ENCODE peak calls at places on chromosomes 5 and 9, in seven cellular contexts. Y is H9, G is cardiac fibroblast, U is cardiac muscle cell, P is epithelial cell of esophagus, A is psoas muscle, Q is kidney epithelial cell. W is an unnamed sample.

GRCh38 chr9:132181796-132182521 is 20.1 kb downstream of the NTNG2 start:
- DNase-seq in Y (no peak), G (peak), U (peak), P (no peak), A (no peak), Q (no peak), W (no peak)

GRCh38 chr9:137358126-137358525 is 56.1 kb upstream of the NRARP start:
- DNase-seq in Y (no peak), G (no peak), U (no peak), P (no peak), A (no peak), Q (no peak), W (no peak)

GRCh38 chr9:33858346-33858869 is 41.4 kb downstream of the UBE2R2 start:
- DNase-seq in Y (no peak), G (no peak), U (no peak), P (no peak), A (no peak), Q (no peak), W (no peak)

GRCh38 chr9:86176468-86176867 is 77.1 kb upstream of the GOLM1 start:
- DNase-seq in Y (no peak), G (peak), U (peak), P (peak), A (no peak), Q (no peak), W (no peak)

GRCh38 chr5:143714629-143715028 is 97.3 kb upstream of the HMHB1 start:
- DNase-seq in Y (no peak), G (no peak), U (no peak), P (peak), A (no peak), Q (no peak), W (peak)

GRCh38 chr5:179614745-179615144 is 8.7 kb downstream of the HNRNPH1 start:
- DNase-seq in Y (no peak), G (no peak), U (no peak), P (no peak), A (no peak), Q (no peak), W (no peak)

GRCh38 chr5:132002701-132003100 is 8.8 kb downstream of the ACSL6 start:
- DNase-seq in Y (no peak), G (no peak), U (no peak), P (no peak), A (no peak), Q (no peak), W (no peak)

GRCh38 chr5:72467987-72468386 is 39.2 kb downstream of the ZNF366 start:
- DNase-seq in Y (no peak), G (peak), U (peak), P (peak), A (no peak), Q (no peak), W (no peak)

GRCh38 chr5:115490601-115491000 is 54.0 kb downstream of the FEM1C start:
- DNase-seq in Y (no peak), G (no peak), U (no peak), P (no peak), A (no peak), Q (no peak), W (no peak)

GRCh38 chr5:169700611-169701010 is 63.5 kb downstream of the DOCK2 start:
- DNase-seq in Y (no peak), G (no peak), U (no peak), P (no peak), A (no peak), Q (no peak), W (no peak)

GRCh38 chr5:41770799-41771198 is 99.4 kb downstream of the OXCT1 start:
- DNase-seq in Y (no peak), G (no peak), U (no peak), P (no peak), A (no peak), Q (no peak), W (peak)

GRCh38 chr5:141172381-141173204 is at the start of gene PCDHB7:
- DNase-seq in Y (no peak), G (peak), U (peak), P (peak), A (no peak), Q (no peak), W (no peak)
- TF ChIP-seq CTCF in Y (peak), G (peak), U (peak), P (peak), A (peak), Q (peak), W (no peak)

GRCh38 chr9:120344230-120344629 is 235.7 kb downstream of the CDK5RAP2 start:
- DNase-seq in Y (no peak), G (peak), U (peak), P (peak), A (no peak), Q (peak), W (no peak)

GRCh38 chr9:120348951-120349429 is 231.0 kb downstream of the CDK5RAP2 start:
- DNase-seq in Y (peak), G (peak), U (peak), P (peak), A (peak), Q (no peak), W (peak)

GRCh38 chr9:120345379-120345778 is 234.6 kb downstream of the CDK5RAP2 start:
- DNase-seq in Y (no peak), G (no peak), U (no peak), P (no peak), A (no peak), Q (no peak), W (no peak)

GRCh38 chr9:120338340-120338739 is 241.6 kb downstream of the CDK5RAP2 start:
- DNase-seq in Y (no peak), G (no peak), U (no peak), P (no peak), A (no peak), Q (no peak), W (no peak)

DNA sequence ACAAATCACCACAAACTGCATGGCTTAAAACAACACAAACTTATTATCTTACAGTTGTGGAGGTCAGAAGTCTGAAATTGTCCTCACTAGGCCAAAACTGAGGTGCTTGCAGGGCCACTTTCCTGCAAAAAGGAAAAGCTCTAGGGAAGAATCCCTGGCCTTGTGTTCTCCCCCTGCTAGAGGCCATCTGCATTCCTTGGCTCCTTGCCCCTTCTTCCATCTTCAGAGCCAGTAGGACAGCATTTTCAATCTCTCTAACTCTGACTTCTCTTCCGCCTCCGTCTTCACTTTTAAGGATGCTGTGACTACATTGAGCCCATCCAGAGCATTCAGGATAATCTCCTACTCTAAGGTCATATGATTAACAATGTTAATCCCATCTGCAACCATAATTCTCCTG is 236.6 kb downstream of the CDK5RAP2 start:
- DNase-seq in Y (no peak), G (no peak), U (no peak), P (no peak), A (no peak), Q (no peak), W (no peak)
- TF ChIP-seq CTCF in Y (no peak), G (no peak), U (no peak), P (no peak), A (no peak), Q (no peak), W (no peak)

DNA sequence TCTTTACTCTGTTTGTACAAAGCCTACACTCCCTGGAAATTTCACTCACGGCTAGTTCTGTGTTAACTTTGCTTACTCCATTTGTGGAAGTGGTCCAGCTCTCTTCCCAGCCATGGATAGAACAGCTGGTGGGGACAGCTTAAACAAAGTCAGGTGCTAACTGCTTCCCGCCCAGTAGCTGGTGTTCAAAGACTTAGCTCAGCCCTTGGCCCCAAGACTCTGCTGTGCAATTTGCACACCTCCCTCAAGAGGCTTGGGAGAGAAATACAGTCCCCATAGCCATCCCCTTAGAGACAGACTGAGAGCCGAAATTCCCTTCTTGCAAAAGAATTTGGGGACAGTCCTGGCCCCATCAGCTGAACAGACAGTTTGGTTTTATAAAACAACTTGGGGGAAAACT is 73.8 kb upstream of the RAI14 start:
- DNase-seq in Y (no peak), G (no peak), U (no peak), P (no peak), A (no peak), Q (no peak), W (no peak)
- TF ChIP-seq CTCF in Y (no peak), G (no peak), U (no peak), P (no peak), A (no peak), Q (no peak), W (peak)

DNA sequence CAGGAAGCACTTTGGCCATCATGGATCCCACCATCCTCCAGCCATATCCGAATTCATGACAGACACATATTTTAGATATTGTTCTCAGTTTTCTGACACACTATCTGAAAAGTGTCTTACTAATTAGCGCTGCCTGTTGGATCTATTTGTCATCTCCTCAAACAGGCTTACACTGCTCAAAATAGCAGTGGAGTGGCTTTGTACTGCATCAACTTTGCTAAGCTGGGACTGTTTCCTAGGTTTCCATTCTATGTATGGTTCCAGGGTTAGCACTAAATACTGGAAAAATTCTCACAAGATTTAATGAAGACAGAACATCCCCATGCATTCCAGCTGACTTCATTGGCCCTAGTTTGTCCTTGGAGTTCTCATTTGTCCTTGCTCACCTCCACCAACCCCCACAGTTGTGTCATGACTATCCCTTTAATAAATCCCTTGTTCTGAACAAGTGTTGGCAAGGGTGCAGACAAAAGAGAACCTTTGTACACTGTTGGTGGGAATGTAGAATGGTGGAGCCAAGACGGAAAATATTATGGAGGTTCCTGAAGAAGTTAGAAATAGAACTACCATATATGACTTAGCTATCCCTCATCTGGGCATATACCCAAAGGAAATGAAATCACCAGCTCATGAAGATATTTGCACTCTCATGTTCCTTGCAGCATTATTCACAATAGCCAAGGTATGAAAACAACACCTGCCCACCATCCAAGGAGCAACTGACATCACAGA is 136.5 kb upstream of the RAI14 start:
- DNase-seq in Y (no peak), G (peak), U (peak), P (peak), A (no peak), Q (no peak), W (no peak)
- TF ChIP-seq CTCF in Y (no peak), G (no peak), U (no peak), P (no peak), A (no peak), Q (no peak), W (no peak)

GRCh38 chr5:19987594-19988345 is at the start of gene CDH18:
- DNase-seq in Y (peak), G (peak), U (peak), P (peak), A (peak), Q (peak), W (no peak)

GRCh38 chr5:19988447-19988846 is 447 bp upstream of the CDH18 start:
- DNase-seq in Y (no peak), G (no peak), U (no peak), P (no peak), A (no peak), Q (no peak), W (no peak)

GRCh38 chr5:19986806-19987205 is 1.2 kb downstream of the CDH18 start:
- DNase-seq in Y (no peak), G (no peak), U (no peak), P (no peak), A (no peak), Q (no peak), W (no peak)

GRCh38 chr5:19986036-19986619 is 1.9 kb downstream of the CDH18 start:
- DNase-seq in Y (no peak), G (peak), U (peak), P (peak), A (no peak), Q (no peak), W (no peak)
- TF ChIP-seq CTCF in Y (no peak), G (no peak), U (no peak), P (no peak), A (no peak), Q (no peak), W (no peak)